ENCODE peak calls at places on chromosomes 7 and 10, in seven cellular contexts. R is amniotic stem cell; X is testis; E is activated CD4-positive, alpha-beta T cell treated with anti-CD3 and anti-CD28 coated beads for 24 hours; C is activated T-cell treated with anti-CD3 and anti-CD28 coated beads for 4 hours; I is LNCaP clone FGC; J is cardiac muscle cell. A is an unnamed sample.

GRCh38 chr7:92485974-92486373 is 8.2 kb upstream of the ERVW-1 start:
- DNase-seq in R (no peak), X (no peak), E (no peak), C (no peak), I (no peak), J (no peak), A (no peak)

GRCh38 chr10:30431435-30431911 is 2.5 kb upstream of the MAP3K8 start:
- DNase-seq in R (no peak), X (peak), E (no peak), C (no peak), I (no peak), J (no peak), A (no peak)

GRCh38 chr7:134943785-134944400 is 42.4 kb upstream of the AGBL3 start:
- DNase-seq in R (no peak), X (no peak), E (no peak), C (no peak), I (peak), J (peak), A (peak)

GRCh38 chr10:51910189-51910588 is 210.8 kb upstream of the CSTF2T start:
- DNase-seq in R (no peak), X (no peak), E (no peak), C (no peak), I (no peak), J (no peak), A (no peak)

GRCh38 chr7:152137476-152138025 is 112.1 kb downstream of the GALNT11 start:
- DNase-seq in R (no peak), X (no peak), E (no peak), C (no peak), I (no peak), J (no peak), A (peak)

GRCh38 chr10:126288547-126289493 is 99.5 kb downstream of the ADAM12 start:
- DNase-seq in R (no peak), X (no peak), E (no peak), C (no peak), I (no peak), J (no peak), A (no peak)

GRCh38 chr10:59666310-59666709 is 43.3 kb downstream of the SLC16A9 start:
- DNase-seq in R (no peak), X (no peak), E (no peak), C (no peak), I (no peak), J (no peak), A (no peak)

GRCh38 chr10:93799309-93799708 is 41.6 kb downstream of the LGI1 start:
- DNase-seq in R (no peak), X (no peak), E (no peak), C (no peak), I (no peak), J (no peak), A (no peak)

GRCh38 chr10:3239920-3240909 is 67.6 kb upstream of the PITRM1 start:
- DNase-seq in R (no peak), X (no peak), E (no peak), C (no peak), I (no peak), J (no peak), A (no peak)

GRCh38 chr7:47191316-47191715 is 390.6 kb downstream of the TNS3 start:
- DNase-seq in R (no peak), X (no peak), E (no peak), C (no peak), I (no peak), J (no peak), A (no peak)

GRCh38 chr10:76763360-76763759 is 874.2 kb downstream of the KCNMA1 start:
- DNase-seq in R (no peak), X (no peak), E (no peak), C (no peak), I (no peak), J (no peak), A (no peak)

GRCh38 chr7:18703743-18704142 is 208.2 kb downstream of the HDAC9 start:
- DNase-seq in R (no peak), X (no peak), E (no peak), C (no peak), I (no peak), J (no peak), A (no peak)

GRCh38 chr10:6583447-6583846 is 3.4 kb upstream of the PRKCQ start:
- DNase-seq in R (no peak), X (no peak), E (peak), C (peak), I (no peak), J (no peak), A (peak)

GRCh38 chr7:34224259-34224658 is 318.9 kb downstream of the BMPER start:
- DNase-seq in R (no peak), X (no peak), E (no peak), C (no peak), I (no peak), J (no peak), A (no peak)

GRCh38 chr7:27901028-27901760 is 161.2 kb downstream of the TAX1BP1 start:
- DNase-seq in R (peak), X (no peak), E (no peak), C (no peak), I (no peak), J (peak), A (no peak)

GRCh38 chr10:112790030-112790429 is 160.0 kb upstream of the TCF7L2 start:
- DNase-seq in R (no peak), X (no peak), E (no peak), C (no peak), I (no peak), J (no peak), A (no peak)

GRCh38 chr10:81917666-81918065 is 42.7 kb downstream of the NRG3 start:
- DNase-seq in R (no peak), X (no peak), E (no peak), C (no peak), I (no peak), J (no peak), A (no peak)

GRCh38 chr10:90912176-90912575 is 8.7 kb downstream of the ANKRD1 start:
- DNase-seq in R (no peak), X (peak), E (no peak), C (no peak), I (no peak), J (peak), A (no peak)

GRCh38 chr10:71291501-71291900 is 27.6 kb upstream of the SLC29A3 start:
- DNase-seq in R (no peak), X (no peak), E (no peak), C (no peak), I (no peak), J (no peak), A (no peak)

GRCh38 chr7:1749351-1749863 is 79.3 kb downstream of the ELFN1 start:
- DNase-seq in R (no peak), X (no peak), E (no peak), C (no peak), I (no peak), J (no peak), A (no peak)

GRCh38 chr10:15856328-15857000 is 3.8 kb downstream of the MINDY3 start:
- DNase-seq in R (no peak), X (no peak), E (no peak), C (no peak), I (peak), J (no peak), A (peak)

GRCh38 chr7:81211617-81212016 is 292.8 kb upstream of the SEMA3C start:
- DNase-seq in R (no peak), X (no peak), E (no peak), C (no peak), I (no peak), J (no peak), A (peak)

GRCh38 chr10:44197646-44198045 is 187.3 kb downstream of the CXCL12 start:
- DNase-seq in R (no peak), X (no peak), E (no peak), C (no peak), I (no peak), J (no peak), A (no peak)

GRCh38 chr10:87596351-87596750 is 63.3 kb upstream of the PAPSS2 start:
- DNase-seq in R (no peak), X (no peak), E (no peak), C (no peak), I (no peak), J (no peak), A (no peak)

GRCh38 chr10:7411671-7412481 is 1.0 kb upstream of the SFMBT2 start:
- DNase-seq in R (no peak), X (no peak), E (no peak), C (no peak), I (no peak), J (no peak), A (peak)

GRCh38 chr7:30594055-30594539 is 581 bp upstream of the GARS1 start:
- DNase-seq in R (no peak), X (peak), E (peak), C (peak), I (no peak), J (no peak), A (peak)

GRCh38 chr7:23349484-23350157 is 50.5 kb downstream of the MALSU1 start:
- DNase-seq in R (peak), X (no peak), E (no peak), C (no peak), I (no peak), J (peak), A (no peak)

GRCh38 chr7:67387851-67388250 is 391.2 kb downstream of the TYW1 start:
- DNase-seq in R (no peak), X (no peak), E (no peak), C (no peak), I (no peak), J (no peak), A (no peak)

GRCh38 chr7:157558875-157559595 is 222.2 kb downstream of the DNAJB6 start:
- DNase-seq in R (no peak), X (no peak), E (no peak), C (no peak), I (no peak), J (no peak), A (no peak)

GRCh38 chr7:158885624-158886023 is 29.3 kb downstream of the DYNC2I1 start:
- DNase-seq in R (no peak), X (no peak), E (no peak), C (no peak), I (no peak), J (no peak), A (peak)

GRCh38 chr7:83270407-83270806 is 107.7 kb upstream of the PCLO start:
- DNase-seq in R (no peak), X (no peak), E (no peak), C (no peak), I (no peak), J (peak), A (no peak)